ENCODE peak calls at places on chromosomes 12 and 14, in seven cellular contexts. G, S, P, O, K, T and J are unnamed samples. For H3K36me3, the result is how much of the 10 kb centered on the place peaks cover.

GRCh38 chr14:66359500-66359899 is 126.7 kb upstream of the CCDC196 start:
- DNase-seq in G (no peak), S (peak), P (peak), O (peak), K (no peak), T (no peak), J (peak)

GRCh38 chr12:119216084-119216483 is 37.4 kb downstream of the HSPB8 start:
- DNase-seq in G (no peak), S (no peak), P (no peak), O (no peak), K (no peak), T (no peak), J (no peak)

GRCh38 chr12:32191445-32191844 is 84.8 kb downstream of the BICD1 start:
- DNase-seq in G (no peak), S (no peak), P (no peak), O (no peak), K (no peak), T (no peak), J (no peak)

GRCh38 chr12:121754836-121755235 is 38.7 kb downstream of the RHOF start:
- DNase-seq in G (no peak), S (no peak), P (no peak), O (no peak), K (no peak), T (no peak), J (no peak)

GRCh38 chr12:28050606-28051005 is 78.1 kb upstream of the PTHLH start:
- DNase-seq in G (no peak), S (peak), P (no peak), O (no peak), K (no peak), T (no peak), J (no peak)

GRCh38 chr12:22282283-22282682 is 52.2 kb downstream of the ST8SIA1 start:
- DNase-seq in G (no peak), S (peak), P (no peak), O (no peak), K (no peak), T (peak), J (no peak)

GRCh38 chr14:91354979-91355685 is 62.5 kb downstream of the CCDC88C start:
- DNase-seq in G (peak), S (no peak), P (peak), O (no peak), K (no peak), T (no peak), J (no peak)

GRCh38 chr12:43882578-43883178 is 46.8 kb downstream of the TMEM117 start:
- DNase-seq in G (no peak), S (peak), P (peak), O (peak), K (no peak), T (no peak), J (peak)

GRCh38 chr12:48794870-48795269 is 6.0 kb upstream of the ADCY6 start:
- DNase-seq in G (no peak), S (peak), P (no peak), O (no peak), K (no peak), T (peak), J (no peak)

GRCh38 chr12:43337571-43338497 is 214.2 kb downstream of the ADAMTS20 start:
- DNase-seq in G (no peak), S (peak), P (no peak), O (no peak), K (no peak), T (no peak), J (no peak)

GRCh38 chr14:77714926-77715325 is 7.0 kb downstream of the SLIRP start:
- DNase-seq in G (no peak), S (no peak), P (no peak), O (no peak), K (no peak), T (no peak), J (no peak)

GRCh38 chr12:50913224-50913623 is 39.1 kb upstream of the HIGD1C start:
- DNase-seq in G (no peak), S (no peak), P (no peak), O (no peak), K (no peak), T (no peak), J (no peak)

GRCh38 chr12:93773122-93773871 is 96.1 kb downstream of the CRADD start:
- DNase-seq in G (no peak), S (peak), P (peak), O (no peak), K (no peak), T (no peak), J (no peak)

GRCh38 chr12:29797565-29798360 is 14.0 kb upstream of the TMTC1 start:
- DNase-seq in G (no peak), S (no peak), P (no peak), O (no peak), K (no peak), T (no peak), J (no peak)

GRCh38 chr14:82251434-82251833 is 717.8 kb upstream of the SEL1L start:
- DNase-seq in G (no peak), S (no peak), P (no peak), O (no peak), K (no peak), T (no peak), J (no peak)

GRCh38 chr12:26179829-26180228 is 15.5 kb upstream of the SSPN start:
- DNase-seq in G (no peak), S (no peak), P (no peak), O (no peak), K (no peak), T (no peak), J (no peak)

GRCh38 chr14:68486033-68486732 is 306.7 kb downstream of the ZFP36L1 start:
- DNase-seq in G (no peak), S (no peak), P (no peak), O (no peak), K (no peak), T (no peak), J (no peak)

GRCh38 chr12:52029686-52030085 is 21.6 kb upstream of the NR4A1 start:
- DNase-seq in G (no peak), S (peak), P (peak), O (peak), K (no peak), T (no peak), J (no peak)

GRCh38 chr12:49089831-49090773 is 4.5 kb downstream of the DHH start:
- DNase-seq in G (peak), S (peak), P (peak), O (peak), K (no peak), T (no peak), J (no peak)

GRCh38 chr14:59768855-59769254 is 101.7 kb downstream of the RTN1 start:
- DNase-seq in G (no peak), S (no peak), P (no peak), O (no peak), K (no peak), T (no peak), J (no peak)

GRCh38 chr12:27293463-27293862 is 39.2 kb upstream of the BMAL2 start:
- DNase-seq in G (no peak), S (no peak), P (no peak), O (no peak), K (no peak), T (no peak), J (no peak)

GRCh38 chr14:77141592-77142288 is at the start of gene ZDHHC22:
- DNase-seq in G (no peak), S (no peak), P (peak), O (no peak), K (no peak), T (no peak), J (no peak)

GRCh38 chr12:68870443-68870842 is 62.5 kb downstream of the MDM2 start:
- DNase-seq in G (no peak), S (no peak), P (no peak), O (no peak), K (no peak), T (no peak), J (no peak)

GRCh38 chr12:68868043-68868790 is 60.2 kb downstream of the MDM2 start:
- DNase-seq in G (no peak), S (no peak), P (no peak), O (no peak), K (no peak), T (no peak), J (no peak)

GRCh38 chr12:68870011-68870410 is 62.0 kb downstream of the MDM2 start:
- DNase-seq in G (no peak), S (no peak), P (no peak), O (no peak), K (no peak), T (no peak), J (no peak)

GRCh38 chr12:68865399-68866154 is 57.6 kb downstream of the MDM2 start:
- DNase-seq in G (no peak), S (no peak), P (no peak), O (no peak), K (no peak), T (no peak), J (no peak)

DNA sequence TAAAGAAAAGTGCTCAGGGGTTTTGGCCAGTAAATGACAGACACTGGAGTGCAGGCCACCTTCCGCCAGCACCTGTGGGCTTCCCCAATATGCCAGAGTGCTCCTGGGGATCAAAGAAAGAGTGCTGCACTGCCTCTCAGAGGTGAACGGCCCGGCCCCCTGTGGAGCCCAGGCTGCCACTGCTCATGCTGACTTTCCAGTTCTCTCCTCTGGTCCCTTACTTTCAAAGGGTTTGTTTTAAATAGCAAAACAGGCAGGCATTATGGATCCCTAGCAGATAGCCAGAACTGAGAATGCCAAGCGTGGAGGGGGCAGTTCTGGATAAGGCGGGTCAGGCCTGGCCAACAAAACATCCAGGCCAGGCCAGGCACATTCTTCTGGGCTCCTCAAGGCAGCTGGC is 59.6 kb downstream of the MDM2 start:
- DNase-seq in G (no peak), S (no peak), P (no peak), O (no peak), K (no peak), T (no peak), J (no peak)
- H3K36me3 ChIP-seq in G (half or more), S (under half), P (under half), O (under half), K (under half), T (under half), J (under half)

DNA sequence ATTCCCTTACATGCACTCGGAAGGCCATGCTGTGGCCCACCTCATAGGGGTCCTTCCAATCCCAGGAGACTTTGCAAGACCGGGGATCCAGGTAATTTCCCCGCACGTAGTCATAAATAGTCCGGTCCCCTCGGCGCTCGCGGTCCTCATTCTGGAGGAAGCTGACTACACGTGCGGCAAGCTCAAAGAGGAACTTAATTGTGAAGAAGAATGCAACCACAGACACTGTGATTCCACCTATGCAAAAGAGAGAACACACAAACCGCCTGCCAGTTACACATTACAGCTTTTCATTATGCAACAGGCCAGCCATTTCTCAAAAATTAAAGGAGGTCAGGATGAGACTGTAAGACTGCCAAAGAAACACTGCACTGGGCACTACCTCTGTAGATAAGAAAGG is 28.4 kb downstream of the AREL1 start:
- DNase-seq in G (peak), S (no peak), P (no peak), O (no peak), K (no peak), T (no peak), J (no peak)
- H3K36me3 ChIP-seq in G (half or more), S (under half), P (under half), O (under half), K (under half), T (under half), J (under half)

GRCh38 chr14:103656758-103657133 is 27.7 kb downstream of the KLC1 start:
- DNase-seq in G (no peak), S (peak), P (no peak), O (no peak), K (no peak), T (no peak), J (no peak)

GRCh38 chr14:103662591-103662990 is 33.6 kb downstream of the KLC1 start:
- DNase-seq in G (no peak), S (no peak), P (no peak), O (no peak), K (no peak), T (no peak), J (no peak)

GRCh38 chr14:103657466-103657865 is 28.5 kb downstream of the KLC1 start:
- DNase-seq in G (no peak), S (peak), P (no peak), O (no peak), K (no peak), T (no peak), J (no peak)

GRCh38 chr14:103662029-103662428 is 33.0 kb downstream of the KLC1 start:
- DNase-seq in G (no peak), S (no peak), P (no peak), O (no peak), K (no peak), T (no peak), J (no peak)

DNA sequence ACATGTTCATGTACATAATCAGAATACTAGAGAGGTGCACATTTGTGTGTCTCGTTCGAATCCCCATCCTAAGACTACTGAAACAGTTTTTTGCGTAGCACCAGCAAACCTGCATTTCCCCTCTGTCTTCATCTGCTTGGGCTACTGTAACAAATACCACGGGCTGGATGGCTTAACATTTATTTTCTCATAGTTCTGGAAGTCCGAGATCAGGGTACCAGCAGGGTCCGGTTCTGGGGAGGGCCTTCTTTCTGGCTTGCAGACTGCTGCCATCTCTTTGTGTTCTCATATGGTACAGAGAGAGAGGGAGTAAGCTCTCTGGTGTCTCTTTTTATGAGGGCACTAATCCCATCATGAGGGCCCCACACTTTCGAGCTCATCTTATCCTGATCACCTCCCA is 30.6 kb downstream of the KLC1 start:
- DNase-seq in G (no peak), S (no peak), P (no peak), O (no peak), K (no peak), T (no peak), J (no peak)
- H3K36me3 ChIP-seq in G (half or more), S (half or more), P (half or more), O (half or more), K (under half), T (under half), J (half or more)

GRCh38 chr14:88040141-88040540 is 35.2 kb downstream of the GPR65 start:
- DNase-seq in G (no peak), S (no peak), P (no peak), O (no peak), K (no peak), T (no peak), J (no peak)

GRCh38 chr14:88037270-88037669 is 32.3 kb downstream of the GPR65 start:
- DNase-seq in G (no peak), S (no peak), P (no peak), O (no peak), K (no peak), T (no peak), J (no peak)

GRCh38 chr14:88043523-88043922 is 38.6 kb downstream of the GPR65 start:
- DNase-seq in G (no peak), S (no peak), P (no peak), O (no peak), K (no peak), T (no peak), J (no peak)

GRCh38 chr14:88036422-88036821 is 31.5 kb downstream of the GPR65 start:
- DNase-seq in G (no peak), S (no peak), P (no peak), O (no peak), K (no peak), T (no peak), J (no peak)

GRCh38 chr14:88039197-88039596 is 34.3 kb downstream of the GPR65 start:
- DNase-seq in G (no peak), S (no peak), P (no peak), O (no peak), K (no peak), T (no peak), J (no peak)
- H3K36me3 ChIP-seq in G (under half), S (under half), P (under half), O (under half), K (under half), T (under half), J (under half)